ENCODE peak calls at places on chromosomes 2 and 18, in seven cellular contexts. F, G, Z, K, W, A and B are unnamed samples. For H3K4me1, the result is how much of the 10 kb centered on the place peaks cover.

GRCh38 chr2:223100061-223100511 is 48.1 kb downstream of the KCNE4 start:
- DNase-seq in W (peak), G (no peak), K (no peak), Z (peak), A (peak), F (no peak), B (peak)

GRCh38 chr18:57353940-57354461 is 1.6 kb downstream of the ST8SIA3 start:
- DNase-seq in G (peak), K (no peak), A (peak), W (no peak), Z (peak), F (peak), B (peak)

GRCh38 chr2:154688373-154688772 is 10.1 kb upstream of the KCNJ3 start:
- DNase-seq in Z (no peak), K (no peak), F (no peak), W (no peak), A (no peak), G (no peak), B (no peak)

GRCh38 chr2:225196579-225196978 is 154.3 kb upstream of the DOCK10 start:
- DNase-seq in K (no peak), F (no peak), Z (no peak), A (no peak), G (no peak), W (no peak), B (no peak)

GRCh38 chr2:62142054-62142453 is 53.9 kb upstream of the B3GNT2 start:
- DNase-seq in W (no peak), Z (no peak), G (no peak), K (no peak), A (no peak), F (no peak), B (no peak)

GRCh38 chr18:43877922-43878321 is 600.6 kb upstream of the SYT4 start:
- DNase-seq in F (no peak), Z (no peak), K (no peak), G (no peak), W (no peak), A (no peak), B (no peak)

GRCh38 chr2:174788291-174788929 is 24.1 kb upstream of the CHRNA1 start:
- DNase-seq in K (no peak), Z (no peak), A (peak), G (no peak), F (no peak), W (no peak), B (no peak)

GRCh38 chr18:3400567-3401296 is 49.2 kb upstream of the TGIF1 start:
- DNase-seq in A (no peak), Z (no peak), G (no peak), W (no peak), F (no peak), K (no peak), B (no peak)

GRCh38 chr2:27270680-27271079 is 4.6 kb upstream of the DNAJC5G start:
- DNase-seq in W (no peak), K (no peak), G (no peak), Z (no peak), A (no peak), F (no peak), B (no peak)

GRCh38 chr2:65710779-65711295 is 278.4 kb upstream of the SPRED2 start:
- DNase-seq in W (no peak), A (peak), K (no peak), F (no peak), G (no peak), Z (no peak), B (no peak)

GRCh38 chr2:40181855-40182254 is 270.0 kb downstream of the SLC8A1 start:
- DNase-seq in F (no peak), W (no peak), G (no peak), K (no peak), Z (no peak), A (no peak), B (no peak)

GRCh38 chr2:190069936-190070696 is 7.6 kb upstream of the MSTN start:
- DNase-seq in G (peak), F (no peak), Z (peak), W (no peak), K (no peak), A (peak), B (peak)

GRCh38 chr2:209613941-209614340 is 157.7 kb upstream of the UNC80 start:
- DNase-seq in G (peak), K (no peak), A (no peak), F (no peak), Z (no peak), W (no peak), B (no peak)

GRCh38 chr2:190701586-190701985 is 52.7 kb downstream of the NAB1 start:
- DNase-seq in G (no peak), W (no peak), K (no peak), Z (no peak), A (no peak), F (no peak), B (no peak)

GRCh38 chr18:63646916-63647315 is 2.9 kb upstream of the SERPINB4 start:
- DNase-seq in G (no peak), F (no peak), W (no peak), K (no peak), Z (no peak), A (no peak), B (no peak)

GRCh38 chr2:189287982-189288494 is 108.5 kb upstream of the COL5A2 start:
- DNase-seq in F (no peak), G (peak), K (no peak), A (peak), W (no peak), Z (peak), B (no peak)

GRCh38 chr2:61554604-61555003 is 16.4 kb upstream of the XPO1 start:
- DNase-seq in W (no peak), G (no peak), Z (no peak), A (no peak), F (no peak), K (no peak), B (no peak)

GRCh38 chr2:64489081-64489761 is 34.9 kb upstream of the AFTPH start:
- DNase-seq in K (no peak), A (no peak), G (no peak), W (no peak), F (no peak), Z (no peak), B (no peak)

GRCh38 chr2:98560256-98560771 is 48.0 kb downstream of the COA5 start:
- DNase-seq in K (no peak), F (no peak), W (peak), G (no peak), A (no peak), Z (peak), B (peak)

GRCh38 chr2:180622122-180622918 is 358.1 kb upstream of the UBE2E3 start:
- DNase-seq in G (no peak), A (no peak), K (no peak), F (no peak), Z (no peak), W (no peak), B (no peak)

GRCh38 chr2:146661494-146662096 is 1183.2 kb upstream of the ACVR2A start:
- DNase-seq in G (peak), Z (peak), A (peak), W (no peak), F (no peak), K (no peak), B (no peak)

GRCh38 chr2:63888053-63888452 is 46.4 kb downstream of the UGP2 start:
- DNase-seq in F (no peak), Z (no peak), K (no peak), G (no peak), A (no peak), W (no peak), B (no peak)

GRCh38 chr2:85911097-85911496 is 22.3 kb upstream of the ST3GAL5 start:
- DNase-seq in Z (no peak), G (no peak), K (no peak), W (no peak), A (no peak), F (no peak), B (no peak)
- H3K27ac ChIP-seq in Z (no peak), G (no peak), K (no peak), W (no peak), A (no peak), F (no peak), B (no peak)

GRCh38 chr2:157833721-157834120 is 42.4 kb downstream of the ACVR1 start:
- DNase-seq in K (no peak), F (no peak), W (no peak), G (no peak), A (no peak), Z (no peak), B (no peak)
- H3K4me1 ChIP-seq in K (under half), F (under half), W (under half), G (under half), A (under half), Z (under half), B (under half)

DNA sequence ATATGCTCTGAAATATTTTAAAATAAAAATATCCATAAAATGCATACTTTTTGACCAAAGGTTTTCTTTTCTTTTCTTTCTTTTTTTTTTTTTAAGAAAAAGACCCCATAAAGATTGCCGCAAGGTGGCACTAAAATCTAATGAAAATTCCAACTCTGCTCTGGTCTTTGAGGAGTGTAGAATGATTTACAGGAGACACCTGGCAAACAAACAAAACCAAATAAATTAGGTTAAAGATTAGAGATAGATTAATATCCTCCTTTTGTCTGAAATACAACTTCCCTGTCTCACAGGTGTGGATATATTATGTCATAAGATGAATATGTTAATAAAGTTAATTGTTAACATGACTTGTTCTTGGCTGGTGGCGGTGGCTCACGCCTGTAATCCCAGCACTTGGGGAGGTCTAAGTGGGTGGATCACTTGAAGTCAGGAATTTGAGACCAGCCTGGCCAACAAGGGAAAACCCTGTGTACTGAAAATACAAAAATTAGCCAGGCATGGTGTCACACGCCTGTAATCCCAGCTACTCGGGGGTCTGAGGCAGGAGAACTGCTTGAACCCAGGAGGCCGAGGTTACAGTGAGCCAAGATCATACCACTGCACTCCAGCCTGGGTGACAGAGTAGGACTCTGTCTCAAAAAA is 3.5 kb upstream of the RHOB start:
- DNase-seq in W (no peak), K (no peak), A (peak), G (peak), F (peak), Z (peak), B (peak)
- H3K27ac ChIP-seq in W (no peak), K (no peak), A (no peak), G (no peak), F (peak), Z (peak), B (peak)

GRCh38 chr2:69625078-69625788 is 18.3 kb downstream of the AAK1 start:
- DNase-seq in G (no peak), Z (peak), A (no peak), F (no peak), K (no peak), W (no peak), B (no peak)
- H3K4me1 ChIP-seq in G (under half), Z (under half), A (under half), F (under half), K (half or more), W (under half), B (under half)

DNA sequence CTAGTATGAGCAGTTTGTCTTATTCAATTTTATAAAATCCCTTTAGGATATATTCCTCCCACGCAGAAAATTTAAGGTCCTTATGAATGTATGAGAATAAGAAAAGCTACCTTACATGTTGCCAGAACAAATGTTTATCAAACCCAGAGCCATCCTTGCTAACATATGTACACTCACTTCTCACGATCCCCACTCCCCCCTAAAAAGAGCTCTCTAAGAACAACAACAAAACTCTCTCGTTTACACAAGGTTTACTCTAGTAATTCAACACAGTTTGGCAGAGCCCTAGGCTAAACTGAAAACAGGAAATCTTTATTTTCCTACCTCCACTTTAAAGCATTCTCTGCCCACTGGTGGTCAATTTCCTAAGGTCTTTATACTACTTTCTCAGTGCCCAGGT is 504.9 kb downstream of the ZEB2 start:
- DNase-seq in Z (no peak), A (no peak), F (no peak), W (no peak), G (no peak), K (no peak), B (no peak)
- H3K27ac ChIP-seq in Z (no peak), A (no peak), F (no peak), W (no peak), G (no peak), K (no peak), B (no peak)

DNA sequence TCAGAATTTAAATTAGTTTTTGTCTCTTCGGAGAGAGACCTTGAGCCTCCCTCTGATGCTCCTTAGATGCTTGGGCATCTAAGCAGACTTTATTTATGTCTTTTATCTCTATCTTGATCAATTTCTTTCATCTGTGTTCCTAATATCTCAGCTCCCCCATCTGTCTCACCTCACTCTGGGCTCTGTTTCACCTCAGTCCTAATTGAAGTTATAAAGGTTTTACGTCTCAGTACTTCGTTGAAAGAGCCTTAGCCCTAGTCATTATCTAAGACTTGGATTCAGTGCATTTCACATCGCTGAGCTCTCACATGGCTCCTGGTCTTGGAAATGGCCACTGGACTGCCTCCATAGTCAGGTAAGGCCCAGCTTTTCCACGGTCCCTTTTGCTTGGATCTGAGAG is 13.8 kb upstream of the CTLA4 start:
- DNase-seq in G (no peak), A (no peak), K (no peak), W (no peak), F (no peak), Z (no peak), B (no peak)
- H3K4me1 ChIP-seq in G (under half), A (under half), K (under half), W (under half), F (under half), Z (under half), B (under half)

GRCh38 chr2:178506101-178506500 is 25.8 kb downstream of the PLEKHA3 start:
- DNase-seq in A (no peak), K (no peak), W (no peak), Z (no peak), G (no peak), F (no peak), B (no peak)

GRCh38 chr2:178506949-178507348 is 26.7 kb downstream of the PLEKHA3 start:
- DNase-seq in G (no peak), F (no peak), K (no peak), W (no peak), A (no peak), Z (no peak), B (no peak)

GRCh38 chr2:178499640-178500039 is 19.4 kb downstream of the PLEKHA3 start:
- DNase-seq in F (no peak), A (no peak), K (no peak), Z (no peak), G (no peak), W (no peak), B (no peak)

GRCh38 chr2:178506524-178506923 is 26.3 kb downstream of the PLEKHA3 start:
- DNase-seq in W (no peak), F (no peak), A (no peak), G (no peak), Z (no peak), K (no peak), B (no peak)

GRCh38 chr2:178502751-178503150 is 22.5 kb downstream of the PLEKHA3 start:
- DNase-seq in Z (no peak), F (no peak), W (no peak), K (no peak), G (no peak), A (no peak), B (no peak)
- H3K27ac ChIP-seq in Z (no peak), F (no peak), W (no peak), K (no peak), G (no peak), A (no peak), B (no peak)

GRCh38 chr18:21265971-21266673 is 24.1 kb downstream of the GREB1L start:
- DNase-seq in K (no peak), G (no peak), F (no peak), Z (no peak), W (no peak), A (no peak), B (no peak)
- H3K4me1 ChIP-seq in K (under half), G (under half), F (under half), Z (under half), W (under half), A (under half), B (under half)

DNA sequence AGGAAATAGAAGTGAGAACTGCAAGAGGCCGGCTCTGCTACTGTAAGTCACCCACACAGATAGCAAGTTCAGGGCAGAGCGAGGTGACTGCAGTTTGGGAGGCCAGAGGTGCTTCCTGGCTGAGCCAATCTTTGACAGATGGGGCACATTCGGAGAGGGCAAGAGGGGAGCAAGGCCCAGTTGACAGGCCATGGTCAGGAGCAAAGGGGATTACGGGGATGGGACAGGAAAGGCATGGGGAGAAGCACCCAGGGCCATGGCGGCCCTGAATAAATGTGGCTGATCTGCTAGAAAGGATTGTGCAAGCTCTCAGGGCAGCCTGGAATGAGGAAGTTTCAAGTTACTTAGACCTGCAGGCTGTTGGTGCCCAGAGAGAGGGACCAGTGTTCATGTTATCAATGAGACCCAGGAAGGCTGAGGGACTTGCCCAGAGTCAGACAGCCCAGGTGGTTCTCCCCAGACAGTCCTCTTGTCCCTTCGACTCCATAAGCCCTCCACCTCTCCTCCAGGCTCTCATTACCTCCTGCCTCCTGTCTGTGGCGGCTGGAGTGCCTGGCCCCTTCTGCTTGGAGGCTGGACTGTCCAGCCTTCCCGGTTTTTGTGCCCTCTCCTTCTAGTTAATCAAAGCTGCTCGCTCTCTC is 123.3 kb downstream of the CTIF start:
- DNase-seq in G (no peak), K (no peak), Z (peak), F (no peak), A (peak), W (no peak), B (no peak)
- H3K27ac ChIP-seq in G (no peak), K (no peak), Z (peak), F (no peak), A (no peak), W (no peak), B (no peak)